ENCODE peak calls at places on chromosomes 1 and 21, in eight cellular contexts. Y is progenitor cell of endocrine pancreas; F is heart right ventricle; Q is epithelial cell of proximal tubule; G is upper lobe of right lung; M is left lung; K is CD8-positive, alpha-beta T cell; N is tibial artery. T is an unnamed sample.

GRCh38 chr1:82538876-82539275 is 738.1 kb downstream of the ADGRL2 start:
- DNase-seq in Y (no peak), F (no peak), Q (no peak), G (no peak), M (no peak), K (no peak), N (no peak), T (no peak)

GRCh38 chr21:27807596-27807995 is 840.7 kb upstream of the ADAMTS5 start:
- DNase-seq in Y (no peak), F (no peak), Q (no peak), G (no peak), M (no peak), K (no peak), N (no peak), T (no peak)

GRCh38 chr21:31414601-31415000 is 70.5 kb upstream of the TIAM1 start:
- DNase-seq in Y (no peak), F (no peak), Q (no peak), G (no peak), M (no peak), K (no peak), N (no peak), T (no peak)

GRCh38 chr1:29161977-29162376 is 19.7 kb downstream of the SRSF4 start:
- DNase-seq in Y (no peak), F (no peak), Q (no peak), G (no peak), M (no peak), K (no peak), N (no peak), T (no peak)

GRCh38 chr1:115164484-115164883 is 75.2 kb upstream of the TSPAN2 start:
- DNase-seq in Y (no peak), F (no peak), Q (no peak), G (no peak), M (no peak), K (no peak), N (peak; percentile 84), T (no peak)

GRCh38 chr1:13901597-13901996 is 201.6 kb downstream of the PRDM2 start:
- DNase-seq in Y (no peak), F (no peak), Q (no peak), G (no peak), M (no peak), K (no peak), N (no peak), T (no peak)

GRCh38 chr1:117205368-117205767 is 5.4 kb downstream of the VTCN1 start:
- DNase-seq in Y (no peak), F (no peak), Q (no peak), G (no peak), M (no peak), K (no peak), N (no peak), T (no peak)

GRCh38 chr1:159197767-159198557 is 6.7 kb upstream of the ACKR1 start:
- DNase-seq in Y (peak; percentile 72), F (peak; percentile 69), Q (no peak), G (peak; percentile 63), M (peak; percentile 56), K (peak; percentile 20), N (peak; percentile 83), T (peak; percentile 84)

GRCh38 chr1:119546641-119547040 is 39.6 kb downstream of the HSD3B1 start:
- DNase-seq in Y (no peak), F (no peak), Q (no peak), G (no peak), M (no peak), K (no peak), N (no peak), T (no peak)

GRCh38 chr1:119547306-119547705 is 40.3 kb downstream of the HSD3B1 start:
- DNase-seq in Y (no peak), F (no peak), Q (no peak), G (no peak), M (no peak), K (no peak), N (no peak), T (no peak)

GRCh38 chr1:119551218-119551617 is 44.2 kb downstream of the HSD3B1 start:
- DNase-seq in Y (no peak), F (no peak), Q (no peak), G (no peak), M (no peak), K (no peak), N (no peak), T (no peak)

GRCh38 chr1:119547805-119548204 is 40.8 kb downstream of the HSD3B1 start:
- DNase-seq in Y (no peak), F (no peak), Q (no peak), G (no peak), M (no peak), K (no peak), N (no peak), T (no peak)

DNA sequence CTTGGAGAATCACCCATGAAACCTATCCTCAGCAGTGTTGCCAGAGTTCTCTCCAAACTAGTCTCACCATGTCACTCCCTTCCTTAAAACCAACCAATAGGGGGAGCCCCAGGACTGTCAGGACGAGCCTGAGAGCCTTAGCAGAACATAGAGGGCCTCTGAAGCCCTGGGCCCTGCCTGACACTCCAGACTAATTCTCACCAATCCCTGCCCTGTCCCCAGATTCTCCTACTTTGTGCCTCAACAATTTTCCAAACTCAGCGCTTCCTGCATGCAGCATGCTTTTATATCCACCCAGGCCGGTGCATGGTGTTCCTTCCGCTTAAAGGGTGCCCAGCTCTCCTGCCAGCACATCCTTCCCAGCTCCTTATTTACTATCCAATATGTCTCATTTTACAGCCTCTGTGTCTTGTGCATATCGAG is 42.7 kb downstream of the HSD3B1 start:
- DNase-seq in Y (peak; percentile 41), F (peak; percentile 55), Q (peak; percentile 9), G (no peak), M (peak; percentile 68), K (no peak), N (peak; percentile 38), T (peak; percentile 48)
- TF ChIP-seq CTCF in Y (peak; percentile 70), F (peak; percentile 67), Q (peak; percentile 69), G (peak; percentile 53), M (peak; percentile 49), K (no peak), N (peak; percentile 14), T (peak; percentile 69)

GRCh38 chr1:52915211-52915854 is 6.2 kb downstream of the ECHDC2 start:
- DNase-seq in Y (no peak), F (no peak), Q (no peak), G (no peak), M (no peak), K (no peak), N (no peak), T (no peak)

GRCh38 chr1:52913014-52913413 is 8.5 kb downstream of the ECHDC2 start:
- DNase-seq in Y (no peak), F (no peak), Q (no peak), G (no peak), M (no peak), K (no peak), N (no peak), T (no peak)

GRCh38 chr1:52914463-52914862 is 7.1 kb downstream of the ECHDC2 start:
- DNase-seq in Y (no peak), F (no peak), Q (no peak), G (no peak), M (no peak), K (no peak), N (no peak), T (no peak)

GRCh38 chr1:52911541-52911940 is 10.0 kb downstream of the ECHDC2 start:
- DNase-seq in Y (no peak), F (no peak), Q (no peak), G (no peak), M (no peak), K (no peak), N (no peak), T (no peak)

DNA sequence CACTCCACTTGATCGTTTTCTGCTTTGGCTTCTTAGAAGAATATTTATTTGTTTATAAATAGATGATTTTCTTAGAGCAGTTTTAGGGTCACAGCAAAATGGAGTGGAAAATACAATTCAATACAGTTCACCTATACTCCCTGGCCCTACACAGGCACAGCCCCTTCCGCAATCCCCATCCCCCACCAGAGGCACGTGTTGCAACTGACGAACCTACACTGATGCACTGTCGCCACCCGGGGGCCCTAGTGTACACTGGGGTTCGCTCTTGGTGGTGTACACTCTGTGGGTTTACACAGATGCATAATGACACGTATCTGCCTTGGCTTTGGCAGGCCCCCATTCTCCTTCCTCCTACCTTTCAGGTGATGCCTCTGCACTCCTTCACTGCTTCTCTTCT is 8.0 kb downstream of the ECHDC2 start:
- DNase-seq in Y (no peak), F (no peak), Q (no peak), G (no peak), M (no peak), K (no peak), N (no peak), T (no peak)
- TF ChIP-seq CTCF in Y (peak; percentile 17), F (no peak), Q (peak; percentile 14), G (no peak), M (no peak), K (no peak), N (no peak), T (no peak)

GRCh38 chr1:161311595-161312181 is 1.9 kb upstream of the MPZ start:
- DNase-seq in Y (no peak), F (no peak), Q (peak; percentile 78), G (no peak), M (no peak), K (no peak), N (no peak), T (no peak)

GRCh38 chr1:161313554-161314200 is 504 bp upstream of the SDHC start:
- DNase-seq in Y (no peak), F (no peak), Q (no peak), G (no peak), M (no peak), K (no peak), N (no peak), T (no peak)

GRCh38 chr1:161309868-161310267 is at the start of gene MPZ:
- DNase-seq in Y (no peak), F (no peak), Q (no peak), G (no peak), M (no peak), K (no peak), N (no peak), T (peak; percentile 5)

GRCh38 chr1:161314201-161314981 is at the start of gene SDHC:
- DNase-seq in Y (peak; percentile 77), F (peak; percentile 91), Q (peak; percentile 44), G (peak; percentile 95), M (peak; percentile 93), K (peak; percentile 91), N (peak; percentile 86), T (peak; percentile 83)
- TF ChIP-seq CTCF in Y (peak; percentile 63), F (peak; percentile 21), Q (peak; percentile 72), G (no peak), M (no peak), K (peak; percentile 38), N (no peak), T (peak; percentile 58)

GRCh38 chr1:4769516-4770280 is 115.3 kb downstream of the AJAP1 start:
- DNase-seq in Y (no peak), F (no peak), Q (no peak), G (no peak), M (no peak), K (no peak), N (no peak), T (no peak)

GRCh38 chr1:4767308-4767707 is 112.9 kb downstream of the AJAP1 start:
- DNase-seq in Y (no peak), F (no peak), Q (no peak), G (no peak), M (no peak), K (no peak), N (no peak), T (no peak)

GRCh38 chr1:4770713-4771112 is 116.3 kb downstream of the AJAP1 start:
- DNase-seq in Y (no peak), F (no peak), Q (no peak), G (no peak), M (no peak), K (no peak), N (no peak), T (no peak)

GRCh38 chr1:4771267-4771666 is 116.9 kb downstream of the AJAP1 start:
- DNase-seq in Y (no peak), F (no peak), Q (no peak), G (no peak), M (no peak), K (no peak), N (no peak), T (no peak)

GRCh38 chr1:4768553-4768952 is 114.1 kb downstream of the AJAP1 start:
- DNase-seq in Y (no peak), F (no peak), Q (no peak), G (no peak), M (no peak), K (no peak), N (no peak), T (no peak)
- TF ChIP-seq CTCF in Y (no peak), F (no peak), Q (no peak), G (no peak), M (no peak), K (no peak), N (no peak), T (no peak)